ENCODE peak calls at places on chromosomes 12 and 14, in ten cellular contexts. D, C, T, K, S, J, L, H, R and I are unnamed samples.

GRCh38 chr12:4664111-4664510 is 15.2 kb downstream of the NDUFA9 start:
- DNase-seq in K (no peak), T (no peak), S (peak), R (peak), J (no peak), L (no peak), C (peak), D (no peak), H (no peak), I (no peak)

GRCh38 chr14:49893309-49894213 is 679 bp downstream of the ARF6 start:
- DNase-seq in D (peak), J (no peak), T (peak), K (peak), S (no peak), R (no peak), L (peak), C (peak), H (peak), I (peak)

GRCh38 chr14:100629696-100630095 is 42.5 kb upstream of the BEGAIN start:
- DNase-seq in D (no peak), R (no peak), J (no peak), H (no peak), C (no peak), L (no peak), T (no peak), K (no peak), S (no peak), I (no peak)

GRCh38 chr14:64704743-64705405 is 650 bp downstream of the PLEKHG3 start:
- DNase-seq in H (no peak), K (peak), L (peak), J (no peak), T (peak), S (no peak), R (no peak), C (no peak), D (peak), I (no peak)

GRCh38 chr12:25436206-25436912 is 116.7 kb downstream of the LMNTD1 start:
- DNase-seq in J (no peak), C (peak), K (peak), L (no peak), R (peak), S (peak), D (no peak), T (peak), H (peak), I (peak)

GRCh38 chr12:68374315-68374982 is 42.3 kb upstream of the MDM1 start:
- DNase-seq in H (peak), C (no peak), L (no peak), S (no peak), R (peak), T (no peak), J (no peak), D (no peak), K (no peak), I (peak)

GRCh38 chr12:96986883-96987523 is 79.9 kb downstream of the NEDD1 start:
- DNase-seq in R (no peak), S (no peak), T (peak), C (peak), J (no peak), H (no peak), L (no peak), K (peak), D (no peak), I (peak)

GRCh38 chr12:124687695-124688301 is 120.4 kb upstream of the NCOR2 start:
- DNase-seq in S (no peak), H (no peak), C (peak), J (no peak), R (no peak), K (peak), T (no peak), L (no peak), D (no peak), I (no peak)

GRCh38 chr12:67469666-67470065 is 178.9 kb upstream of the DYRK2 start:
- DNase-seq in J (peak), T (peak), D (no peak), K (peak), S (no peak), R (no peak), L (no peak), C (no peak), H (no peak), I (no peak)

GRCh38 chr14:85534914-85535313 is 5.0 kb downstream of the FLRT2 start:
- DNase-seq in C (peak), J (no peak), R (peak), T (no peak), H (no peak), L (no peak), D (no peak), K (peak), S (no peak), I (no peak)

GRCh38 chr12:96359328-96359727 is 40.9 kb downstream of the CDK17 start:
- DNase-seq in C (peak), H (no peak), D (no peak), J (no peak), S (no peak), L (no peak), R (no peak), T (no peak), K (no peak), I (no peak)

GRCh38 chr14:75543786-75544185 is 21.5 kb downstream of the BATF start:
- DNase-seq in J (no peak), R (no peak), S (no peak), L (no peak), K (no peak), D (no peak), T (no peak), C (peak), H (no peak), I (no peak)

GRCh38 chr14:106807493-106807892 is 1281.1 kb downstream of the TMEM121 start:
- DNase-seq in H (no peak), C (no peak), R (no peak), K (no peak), S (no peak), L (no peak), T (no peak), J (no peak), D (no peak), I (no peak)

GRCh38 chr14:106811167-106811566 is 1284.8 kb downstream of the TMEM121 start:
- DNase-seq in S (no peak), L (no peak), H (no peak), T (no peak), R (no peak), K (no peak), J (no peak), C (no peak), D (no peak), I (no peak)

GRCh38 chr14:106809615-106810014 is 1283.2 kb downstream of the TMEM121 start:
- DNase-seq in D (no peak), H (no peak), L (no peak), J (no peak), S (no peak), T (no peak), R (no peak), K (no peak), C (no peak), I (no peak)

GRCh38 chr14:106808907-106809306 is 1282.5 kb downstream of the TMEM121 start:
- DNase-seq in C (no peak), J (no peak), L (no peak), H (no peak), D (no peak), K (no peak), R (no peak), T (no peak), S (no peak), I (no peak)

DNA sequence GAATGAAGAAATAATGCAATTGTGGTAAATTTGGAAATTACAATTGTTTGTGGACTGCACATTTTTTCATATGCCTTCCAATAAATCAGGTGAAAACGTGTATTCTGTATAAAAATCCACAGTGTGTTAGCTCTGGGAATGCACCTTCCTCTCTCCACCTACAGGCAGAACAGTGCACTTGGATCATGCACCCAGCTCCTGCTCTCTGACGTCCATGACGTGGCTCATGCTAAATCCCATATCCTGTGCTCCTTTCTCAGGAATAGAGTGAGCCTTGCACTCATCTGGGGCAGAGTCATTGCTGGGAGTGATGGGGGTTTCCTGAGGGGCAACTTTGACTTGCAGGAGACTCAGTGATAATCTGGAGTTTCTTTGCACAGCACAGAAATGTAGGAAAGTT is 1282.1 kb downstream of the TMEM121 start:
- DNase-seq in H (no peak), T (no peak), L (no peak), K (no peak), S (no peak), D (no peak), R (no peak), C (no peak), J (no peak), I (no peak)
- TF ChIP-seq CTCF in H (no peak), T (no peak), L (no peak), K (no peak), S (no peak), D (no peak), R (no peak), C (no peak), J (no peak), I (no peak)

GRCh38 chr12:104667139-104667538 is 210.4 kb downstream of the CHST11 start:
- DNase-seq in D (no peak), J (no peak), T (no peak), L (no peak), C (peak), R (no peak), H (no peak), S (no peak), K (no peak), I (no peak)

GRCh38 chr12:104670439-104671406 is 214.0 kb downstream of the CHST11 start:
- DNase-seq in S (no peak), R (no peak), C (no peak), H (peak), L (peak), K (peak), T (no peak), J (no peak), D (no peak), I (no peak)

GRCh38 chr12:104668274-104668718 is 211.5 kb downstream of the CHST11 start:
- DNase-seq in R (no peak), L (peak), J (no peak), C (no peak), D (no peak), S (no peak), H (no peak), T (no peak), K (peak), I (no peak)

GRCh38 chr12:104669851-104670337 is 213.1 kb downstream of the CHST11 start:
- DNase-seq in J (no peak), S (no peak), C (peak), D (no peak), L (peak), T (no peak), K (peak), R (no peak), H (no peak), I (peak)

GRCh38 chr12:104669057-104669770 is 212.5 kb downstream of the CHST11 start:
- DNase-seq in K (peak), C (no peak), L (peak), H (no peak), J (no peak), S (no peak), T (peak), D (no peak), R (peak), I (no peak)
- TF ChIP-seq CTCF in K (no peak), C (no peak), L (no peak), H (no peak), J (no peak), S (peak), T (no peak), D (no peak), R (peak), I (peak)

DNA sequence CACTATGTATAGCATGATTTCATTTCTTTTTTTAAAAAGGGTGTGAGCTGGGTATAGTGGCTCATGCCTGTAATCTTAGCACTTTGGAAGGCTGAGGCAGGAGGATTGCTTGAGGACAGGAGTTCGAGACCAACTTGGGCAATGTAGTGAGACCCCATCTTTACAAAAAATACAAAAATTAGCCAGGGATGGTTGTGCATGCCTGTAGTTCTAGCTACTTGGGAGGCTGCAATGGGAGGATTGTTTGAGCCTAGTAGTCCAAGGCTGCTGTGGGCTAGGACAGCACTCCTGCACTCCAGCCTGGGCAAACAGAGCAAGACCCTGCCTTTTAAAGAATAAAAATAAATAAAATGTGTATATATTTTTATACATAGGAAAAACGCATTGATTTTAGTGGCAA is 43.0 kb downstream of the DIP2B start:
- DNase-seq in K (no peak), H (no peak), J (no peak), C (no peak), R (no peak), T (no peak), D (no peak), L (no peak), S (no peak), I (no peak)
- TF ChIP-seq CTCF in K (no peak), H (no peak), J (no peak), C (no peak), R (no peak), T (no peak), D (no peak), L (no peak), S (no peak), I (no peak)

DNA sequence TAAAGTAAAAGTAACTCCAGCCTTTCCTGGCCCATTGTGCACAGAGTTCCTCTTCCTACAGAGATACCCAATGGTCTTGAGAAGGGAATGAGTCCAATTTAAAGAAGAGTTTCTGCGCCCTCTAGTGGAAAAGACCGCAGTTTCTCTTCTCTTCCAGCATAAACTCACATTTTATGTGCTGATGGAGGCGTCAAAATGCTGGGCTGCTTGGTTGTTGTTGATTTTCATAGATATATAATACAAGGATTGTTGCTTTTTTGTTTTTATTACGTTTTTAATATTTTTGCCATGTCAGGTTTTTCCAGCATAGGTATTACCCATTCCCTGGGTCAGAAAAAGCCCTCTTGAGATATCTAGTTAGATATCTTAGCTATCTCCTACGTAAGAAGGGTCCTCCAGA is 356.9 kb upstream of the STXBP6 start:
- DNase-seq in H (no peak), D (no peak), C (peak), K (peak), R (peak), J (peak), L (no peak), T (peak), S (peak), I (no peak)
- TF ChIP-seq CTCF in H (peak), D (no peak), C (no peak), K (no peak), R (peak), J (peak), L (peak), T (peak), S (peak), I (peak)

DNA sequence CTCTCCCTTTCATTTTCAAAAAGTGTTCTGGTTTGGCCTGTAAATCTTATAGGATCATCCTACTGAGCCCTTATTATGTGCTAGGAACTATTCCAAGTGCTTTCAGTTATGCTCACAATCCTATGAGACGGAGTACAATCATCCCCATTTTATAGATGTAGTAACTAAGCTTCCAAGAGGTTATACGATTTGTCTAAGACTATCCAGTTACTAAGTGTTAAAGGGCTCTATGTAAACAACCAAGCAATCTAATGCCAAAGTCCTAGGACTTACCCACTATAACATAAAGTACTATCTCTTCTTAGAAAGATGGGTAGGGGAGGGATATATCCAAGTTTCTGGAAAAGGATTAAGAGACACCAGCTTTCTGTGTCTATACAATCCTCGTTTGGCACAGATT is 6.7 kb downstream of the CFL2 start:
- DNase-seq in J (no peak), L (no peak), H (no peak), C (no peak), K (no peak), S (no peak), D (no peak), T (no peak), R (no peak), I (no peak)
- TF ChIP-seq CTCF in J (no peak), L (no peak), H (no peak), C (no peak), K (no peak), S (no peak), D (no peak), T (no peak), R (no peak), I (no peak)

DNA sequence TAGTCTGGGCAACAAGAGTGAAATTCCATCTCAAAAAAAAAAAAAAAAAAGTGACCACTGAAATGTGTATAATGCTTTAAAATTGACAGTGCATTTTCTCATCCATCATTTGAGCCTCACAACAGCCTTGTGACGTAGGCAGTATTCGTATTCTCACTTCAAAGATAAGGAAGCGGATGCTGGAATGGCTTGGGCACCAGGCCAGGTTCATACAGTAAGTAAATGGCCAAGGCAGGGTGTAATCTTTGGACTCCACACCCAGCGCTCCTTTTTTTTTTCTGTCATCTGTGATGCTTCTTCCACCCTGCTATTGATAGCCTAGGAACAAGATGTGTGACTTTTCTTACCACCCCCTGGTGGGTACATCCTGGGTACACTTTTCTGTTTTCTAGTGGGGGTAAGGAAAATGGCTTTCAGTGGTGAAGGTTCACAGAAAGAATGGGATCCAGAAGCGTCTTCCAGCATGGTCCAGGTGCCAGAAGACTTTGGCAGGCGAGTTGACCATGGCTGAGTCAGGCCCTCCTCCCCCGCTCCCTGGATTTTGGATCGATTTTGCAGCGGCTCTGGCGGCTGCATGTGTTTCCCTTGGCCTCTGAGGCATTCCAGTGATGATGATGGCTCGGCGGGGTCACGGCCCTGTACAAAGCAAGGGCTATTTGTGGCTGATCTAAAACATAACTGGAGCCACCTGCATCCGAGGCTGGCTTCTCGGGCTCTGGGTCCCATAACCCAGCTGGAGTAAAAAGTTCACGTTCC is 110.6 kb downstream of the CACNA1C start:
- DNase-seq in H (no peak), R (no peak), J (no peak), C (peak), S (peak), D (peak), K (peak), L (peak), T (no peak), I (no peak)
- TF ChIP-seq CTCF in H (no peak), R (no peak), J (no peak), C (no peak), S (no peak), D (no peak), K (no peak), L (no peak), T (no peak), I (no peak)

GRCh38 chr14:24312736-24313507 is 1.6 kb downstream of the LTB4R start:
- DNase-seq in K (no peak), D (peak), S (no peak), T (no peak), L (peak), H (no peak), R (no peak), C (peak), J (no peak), I (no peak)

GRCh38 chr14:24309538-24310386 is at the start of gene LTB4R2:
- DNase-seq in H (no peak), C (no peak), S (no peak), J (no peak), L (peak), R (peak), T (no peak), K (no peak), D (peak), I (no peak)

GRCh38 chr14:24310387-24310665 is 386 bp downstream of the LTB4R2 start:
- DNase-seq in H (no peak), T (no peak), C (no peak), J (no peak), S (no peak), L (no peak), D (no peak), R (no peak), K (no peak), I (no peak)

GRCh38 chr14:24311837-24312615 is 724 bp downstream of the LTB4R start:
- DNase-seq in S (no peak), R (no peak), T (no peak), J (no peak), K (peak), D (peak), H (no peak), L (no peak), C (peak), I (no peak)

GRCh38 chr14:24310666-24311604 is at the start of gene LTB4R:
- DNase-seq in T (no peak), C (peak), R (peak), K (peak), D (peak), L (peak), S (no peak), H (no peak), J (peak), I (peak)
- TF ChIP-seq CTCF in T (no peak), C (no peak), R (peak), K (no peak), D (no peak), L (peak), S (peak), H (no peak), J (no peak), I (peak)

DNA sequence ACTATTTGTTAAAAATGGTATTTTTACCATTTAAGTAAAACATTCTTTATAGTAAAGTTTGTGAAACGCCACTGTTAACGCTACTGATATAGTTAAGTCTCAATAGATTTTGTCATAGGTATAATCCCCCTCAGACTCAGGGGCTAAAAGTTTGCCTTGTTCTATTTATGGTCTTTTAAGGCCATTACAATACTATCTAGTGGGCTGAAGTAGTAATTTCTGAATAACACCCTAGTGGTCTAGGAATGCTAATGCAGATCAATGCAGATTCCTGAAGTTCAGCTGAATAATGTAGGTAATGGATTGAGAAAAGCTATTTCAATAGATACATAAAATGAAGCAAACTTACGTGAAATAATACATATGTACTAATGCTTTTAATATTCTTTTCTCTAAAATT is 989.3 kb upstream of the NOVA1 start:
- DNase-seq in K (no peak), R (no peak), D (no peak), S (no peak), T (no peak), C (no peak), J (no peak), L (no peak), H (no peak), I (no peak)
- TF ChIP-seq CTCF in K (no peak), R (no peak), D (no peak), S (no peak), T (peak), C (no peak), J (no peak), L (no peak), H (no peak), I (no peak)